ENCODE peak calls at places on chromosomes 2 and 18, in nine cellular contexts. H is fibroblast of mammary gland, B is heart left ventricle, Y is fibroblast of lung, N is ascending aorta, X is colonic mucosa, U is left lung, L is HCT116, T is gastrocnemius medialis. O is an unnamed sample.

GRCh38 chr2:172726172-172726735 is 9.4 kb upstream of the RAPGEF4 start:
- DNase-seq in H (no peak), B (no peak), Y (peak; percentile 54), N (no peak), X (no peak), U (no peak), L (no peak), T (no peak), O (no peak)

GRCh38 chr18:50072146-50072545 is 122.8 kb downstream of the MYO5B start:
- DNase-seq in H (no peak), B (no peak), Y (no peak), N (no peak), X (no peak), U (no peak), L (no peak), T (no peak), O (no peak)

GRCh38 chr2:64067326-64067725 is 48.1 kb upstream of the VPS54 start:
- DNase-seq in H (peak; percentile 19), B (no peak), Y (no peak), N (no peak), X (no peak), U (no peak), L (no peak), T (no peak), O (no peak)

GRCh38 chr2:238638982-238639341 is 208.9 kb upstream of the TWIST2 start:
- DNase-seq in H (no peak), B (no peak), Y (no peak), N (no peak), X (no peak), U (no peak), L (no peak), T (no peak), O (no peak)

GRCh38 chr2:85886585-85886984 is 2.2 kb downstream of the ST3GAL5 start:
- DNase-seq in H (peak; percentile 98), B (no peak), Y (peak; percentile 76), N (peak; percentile 90), X (peak; percentile 59), U (peak; percentile 76), L (no peak), T (peak; percentile 38), O (peak; percentile 86)

GRCh38 chr18:43952398-43952797 is 675.1 kb upstream of the SYT4 start:
- DNase-seq in H (peak; percentile 31), B (no peak), Y (peak; percentile 23), N (no peak), X (no peak), U (no peak), L (no peak), T (no peak), O (no peak)

GRCh38 chr2:240333985-240334384 is 101.5 kb upstream of the GPC1 start:
- DNase-seq in H (peak; percentile 38), B (no peak), Y (peak; percentile 67), N (peak; percentile 37), X (no peak), U (no peak), L (no peak), T (no peak), O (no peak)

GRCh38 chr2:200922439-200922838 is 33.3 kb downstream of the NIF3L1 start:
- DNase-seq in H (no peak), B (no peak), Y (no peak), N (no peak), X (no peak), U (no peak), L (no peak), T (no peak), O (no peak)

GRCh38 chr2:98643496-98644100 is 35.2 kb downstream of the UNC50 start:
- DNase-seq in H (no peak), B (no peak), Y (no peak), N (no peak), X (no peak), U (no peak), L (no peak), T (no peak), O (no peak)

GRCh38 chr2:141946016-141946415 is 184.8 kb downstream of the LRP1B start:
- DNase-seq in H (no peak), B (no peak), Y (no peak), N (no peak), X (no peak), U (no peak), L (no peak), T (no peak), O (no peak)

GRCh38 chr2:141941224-141941714 is 189.5 kb downstream of the LRP1B start:
- DNase-seq in H (no peak), B (no peak), Y (no peak), N (no peak), X (no peak), U (no peak), L (no peak), T (no peak), O (no peak)

GRCh38 chr2:141947715-141948114 is 183.1 kb downstream of the LRP1B start:
- DNase-seq in H (no peak), B (no peak), Y (no peak), N (no peak), X (no peak), U (no peak), L (no peak), T (no peak), O (no peak)

GRCh38 chr2:141940709-141941108 is 190.1 kb downstream of the LRP1B start:
- DNase-seq in H (no peak), B (no peak), Y (no peak), N (no peak), X (no peak), U (no peak), L (no peak), T (no peak), O (no peak)

DNA sequence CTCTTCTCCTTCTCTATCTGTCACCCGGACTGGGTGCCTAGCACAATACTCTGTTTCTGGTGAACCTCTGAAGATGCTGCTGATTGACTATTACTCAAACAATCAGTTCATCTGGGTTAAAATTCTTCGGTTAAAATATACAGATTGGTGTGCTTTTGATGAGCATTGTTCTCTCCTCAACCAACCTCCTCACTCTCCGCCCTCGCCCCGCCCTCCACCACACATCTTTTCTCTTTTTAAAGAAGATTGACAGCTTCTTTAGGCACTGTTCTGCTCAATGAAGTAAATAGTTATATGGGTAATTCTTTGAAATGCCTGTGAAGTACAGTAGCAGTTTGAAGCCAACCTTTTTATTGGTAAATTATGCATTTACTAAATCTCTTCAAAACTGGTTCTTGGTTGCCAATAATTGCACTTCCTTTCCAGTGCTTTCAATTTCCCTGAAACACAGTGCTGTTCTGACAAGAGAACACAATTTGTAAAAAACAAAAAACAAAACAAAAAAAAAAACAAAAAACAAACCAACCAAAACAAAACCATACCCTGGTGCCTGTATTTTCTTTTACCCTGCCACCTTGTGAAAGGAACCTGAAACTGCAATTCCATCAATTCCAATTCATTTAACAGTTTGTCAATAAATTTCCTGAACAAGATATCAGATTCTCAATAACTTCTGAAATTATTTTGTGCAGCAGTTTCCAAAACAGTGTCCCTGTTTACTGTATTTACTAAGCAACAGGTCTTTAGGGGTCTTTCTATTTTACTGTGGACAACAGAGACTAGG is 188.6 kb downstream of the LRP1B start:
- DNase-seq in H (no peak), B (no peak), Y (no peak), N (no peak), X (no peak), U (no peak), L (peak; percentile 2), T (no peak), O (no peak)
- TF ChIP-seq CTCF in H (peak; percentile 31), B (no peak), Y (peak; percentile 21), N (no peak), X (no peak), U (no peak), L (peak; percentile 41), T (no peak), O (peak; percentile 33)

DNA sequence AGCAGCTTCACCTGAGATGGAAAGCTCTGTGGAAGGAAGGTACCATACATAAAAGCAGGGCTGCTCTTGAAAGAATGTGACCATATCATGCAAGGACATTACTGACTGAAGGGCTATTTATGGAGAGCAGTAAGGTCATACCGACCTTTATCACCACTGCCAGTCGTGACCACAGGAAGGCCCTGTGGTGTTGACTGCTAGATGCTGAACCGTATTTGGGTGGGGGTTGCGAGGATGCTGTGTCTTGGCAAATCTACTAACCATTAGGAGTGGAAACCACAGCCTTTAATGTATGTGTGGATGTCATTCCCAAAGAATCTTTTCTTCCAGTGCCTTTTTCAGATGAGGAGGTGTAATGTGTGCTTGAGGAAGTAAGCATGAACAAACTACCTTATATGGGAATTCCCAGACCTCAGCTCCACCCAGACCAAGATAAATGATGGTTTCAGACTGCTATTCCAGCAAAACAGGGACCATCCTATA is 60.8 kb downstream of the LIMS1 start:
- DNase-seq in H (peak; percentile 92), B (no peak), Y (peak; percentile 88), N (no peak), X (no peak), U (no peak), L (no peak), T (no peak), O (peak; percentile 96)
- H3K4me3 ChIP-seq in H (no peak overlapping the region), B (no peak overlapping the region), Y (no peak overlapping the region), N (no peak overlapping the region), X (no peak overlapping the region), U (no peak overlapping the region), L (peak overlapping the region; percentile 42), T (no peak overlapping the region), O (no peak overlapping the region)

DNA sequence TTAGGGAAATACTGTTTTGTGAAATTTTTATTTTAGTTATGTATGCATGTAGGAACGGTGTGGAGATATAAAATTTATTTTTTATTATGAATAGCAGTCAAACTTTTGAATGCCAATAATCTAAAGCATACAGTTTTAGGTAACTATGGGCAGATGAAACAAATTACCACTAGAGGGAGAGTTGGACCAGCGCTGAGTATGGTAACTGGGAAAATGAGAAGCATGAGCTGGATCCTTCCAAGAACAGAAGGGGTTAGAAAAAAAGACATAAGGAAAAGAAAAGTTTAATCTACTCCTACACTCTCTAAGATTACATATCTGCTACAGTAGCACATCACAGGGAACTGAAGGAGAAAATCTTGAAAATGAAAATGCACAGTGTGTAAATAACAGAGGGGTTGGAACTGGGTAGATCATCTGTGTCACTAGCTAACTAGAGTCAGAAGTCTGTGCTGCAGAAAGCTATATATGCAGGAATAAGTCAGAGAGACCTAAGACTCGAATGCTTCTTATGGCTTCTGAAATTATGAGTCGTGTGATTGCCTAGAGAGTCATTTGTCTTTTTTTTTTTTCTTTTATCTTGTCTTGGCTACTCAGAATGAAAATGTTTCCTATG is 15.6 kb downstream of the REG3G start:
- DNase-seq in H (peak; percentile 0), B (no peak), Y (no peak), N (no peak), X (no peak), U (no peak), L (no peak), T (no peak), O (no peak)
- TF ChIP-seq CTCF in H (no peak), B (peak; percentile 17), Y (no peak), N (no peak), X (peak; percentile 31), U (no peak), L (no peak), T (no peak), O (no peak)

GRCh38 chr2:186543561-186544131 is 46.2 kb upstream of the ITGAV start:
- DNase-seq in H (peak; percentile 95), B (no peak), Y (peak; percentile 69), N (no peak), X (no peak), U (no peak), L (no peak), T (no peak), O (no peak)
- H3K4me3 ChIP-seq in H (peak overlapping the region; percentile 11), B (no peak overlapping the region), Y (peak overlapping the region; percentile 7), N (no peak overlapping the region), X (no peak overlapping the region), U (no peak overlapping the region), L (peak overlapping the region; percentile 9), T (no peak overlapping the region), O (peak overlapping the region; percentile 13)

GRCh38 chr2:70686577-70687460 is 81.2 kb downstream of the ADD2 start:
- DNase-seq in H (peak; percentile 72), B (peak; percentile 25), Y (peak; percentile 34), N (peak; percentile 59), X (no peak), U (no peak), L (peak; percentile 48), T (no peak), O (peak; percentile 57)
- TF ChIP-seq CTCF in H (peak; percentile 52), B (no peak), Y (peak; percentile 41), N (no peak), X (no peak), U (no peak), L (peak; percentile 92), T (no peak), O (peak; percentile 68)